ENCODE peak calls at places on chromosomes 1 and 21, in eight cellular contexts. P is GM23248; D is H7; Q is aorta; L is CD4-positive, alpha-beta T cell; U is AG04450; F is IMR-90; N is H1. Y is an unnamed sample. For H3K27me3, the result is how much of the 10 kb centered on the place peaks cover.

GRCh38 chr1:156346636-156347035 is 8.3 kb downstream of the TSACC start:
- DNase-seq in P (peak), D (no peak), Q (no peak), L (no peak), U (peak), F (peak), N (no peak), Y (no peak)

GRCh38 chr21:36245115-36245514 is 74.9 kb upstream of the MORC3 start:
- DNase-seq in P (no peak), D (peak), Q (no peak), L (no peak), U (no peak), F (no peak), N (no peak), Y (no peak)

GRCh38 chr1:55926906-55927471 is 652.4 kb downstream of the PLPP3 start:
- DNase-seq in P (no peak), D (no peak), Q (peak), L (no peak), U (no peak), F (no peak), N (no peak), Y (no peak)

GRCh38 chr1:7912145-7912544 is 28.5 kb downstream of the TNFRSF9 start:
- DNase-seq in P (no peak), D (no peak), Q (no peak), L (no peak), U (no peak), F (no peak), N (no peak), Y (no peak)

GRCh38 chr1:76289692-76290091 is 215.1 kb downstream of the ST6GALNAC3 start:
- DNase-seq in P (no peak), D (no peak), Q (no peak), L (no peak), U (no peak), F (no peak), N (no peak), Y (no peak)

GRCh38 chr1:59917026-59917784 is 9.4 kb downstream of the CYP2J2 start:
- DNase-seq in P (no peak), D (no peak), Q (no peak), L (no peak), U (no peak), F (no peak), N (no peak), Y (no peak)

GRCh38 chr1:247406014-247406656 is 9.8 kb upstream of the NLRP3 start:
- DNase-seq in P (no peak), D (no peak), Q (no peak), L (no peak), U (no peak), F (no peak), N (no peak), Y (no peak)

GRCh38 chr1:31792116-31792515 is 23.7 kb downstream of the SPOCD1 start:
- DNase-seq in P (no peak), D (no peak), Q (peak), L (no peak), U (no peak), F (no peak), N (no peak), Y (peak)

GRCh38 chr1:204842892-204843291 is 27.8 kb upstream of the NFASC start:
- DNase-seq in P (peak), D (no peak), Q (no peak), L (no peak), U (no peak), F (no peak), N (no peak), Y (no peak)

GRCh38 chr1:247639381-247639981 is 34.1 kb downstream of the OR2G3 start:
- DNase-seq in P (peak), D (peak), Q (peak), L (no peak), U (no peak), F (peak), N (peak), Y (peak)

GRCh38 chr1:109641341-109641740 is 14.6 kb upstream of the GSTM4 start:
- DNase-seq in P (no peak), D (peak), Q (no peak), L (no peak), U (no peak), F (no peak), N (no peak), Y (peak)

GRCh38 chr1:212037900-212038299 is 2.4 kb downstream of the DTL start:
- DNase-seq in P (peak), D (no peak), Q (no peak), L (no peak), U (no peak), F (no peak), N (no peak), Y (no peak)

GRCh38 chr1:226603030-226603960 is 54.7 kb downstream of the STUM start:
- DNase-seq in P (peak), D (no peak), Q (peak), L (no peak), U (no peak), F (peak), N (no peak), Y (peak)

GRCh38 chr1:28537457-28538199 is 15.3 kb upstream of the TRNAU1AP start:
- DNase-seq in P (no peak), D (no peak), Q (no peak), L (no peak), U (no peak), F (no peak), N (no peak), Y (no peak)

GRCh38 chr1:83583351-83584014 is 415.4 kb downstream of the TTLL7 start:
- DNase-seq in P (peak), D (no peak), Q (no peak), L (no peak), U (no peak), F (no peak), N (no peak), Y (no peak)

GRCh38 chr1:192159769-192160168 is 1.5 kb downstream of the RGS18 start:
- DNase-seq in P (no peak), D (no peak), Q (no peak), L (no peak), U (no peak), F (no peak), N (no peak), Y (no peak)

GRCh38 chr1:231192620-231193163 is 30.8 kb downstream of the TRIM67 start:
- DNase-seq in P (no peak), D (no peak), Q (no peak), L (no peak), U (no peak), F (no peak), N (no peak), Y (peak)

GRCh38 chr21:29376556-29376955 is 77.8 kb downstream of the BACH1 start:
- DNase-seq in P (peak), D (peak), Q (peak), L (peak), U (no peak), F (no peak), N (peak), Y (peak)

GRCh38 chr1:64038965-64039926 is 164.2 kb upstream of the UBE2U start:
- DNase-seq in P (peak), D (peak), Q (peak), L (no peak), U (peak), F (peak), N (no peak), Y (no peak)

GRCh38 chr1:164261691-164262240 is 297.2 kb upstream of the PBX1 start:
- DNase-seq in P (no peak), D (no peak), Q (no peak), L (no peak), U (no peak), F (no peak), N (no peak), Y (no peak)

GRCh38 chr1:173224887-173225280 is 17.8 kb upstream of the TNFSF4 start:
- DNase-seq in P (no peak), D (no peak), Q (no peak), L (no peak), U (no peak), F (no peak), N (no peak), Y (no peak)

GRCh38 chr1:168469690-168470089 is 74.1 kb downstream of the XCL2 start:
- DNase-seq in P (peak), D (no peak), Q (peak), L (no peak), U (no peak), F (peak), N (no peak), Y (no peak)

GRCh38 chr1:231219422-231220401 is 21.3 kb upstream of the GNPAT start:
- DNase-seq in P (peak), D (no peak), Q (no peak), L (no peak), U (no peak), F (no peak), N (no peak), Y (no peak)

GRCh38 chr1:172279951-172280350 is 140.5 kb upstream of the C1orf105 start:
- DNase-seq in P (peak), D (no peak), Q (no peak), L (no peak), U (no peak), F (peak), N (no peak), Y (no peak)

GRCh38 chr1:27122652-27123051 is 32.3 kb downstream of the SLC9A1 start:
- DNase-seq in P (peak), D (peak), Q (peak), L (no peak), U (no peak), F (peak), N (no peak), Y (peak)

GRCh38 chr1:197692965-197693364 is 82.3 kb downstream of the DENND1B start:
- DNase-seq in P (peak), D (no peak), Q (no peak), L (no peak), U (no peak), F (peak), N (no peak), Y (no peak)

GRCh38 chr1:21669033-21669286 is 197 bp downstream of the RAP1GAP start:
- DNase-seq in P (no peak), D (no peak), Q (no peak), L (no peak), U (no peak), F (no peak), N (no peak), Y (no peak)

GRCh38 chr21:40658237-40658636 is 188.7 kb downstream of the DSCAM start:
- DNase-seq in P (no peak), D (no peak), Q (no peak), L (no peak), U (no peak), F (no peak), N (no peak), Y (no peak)

GRCh38 chr1:156462954-156463795 is 37.4 kb downstream of the MEF2D start:
- DNase-seq in P (no peak), D (no peak), Q (no peak), L (no peak), U (no peak), F (no peak), N (no peak), Y (no peak)

GRCh38 chr1:198232940-198233675 is 76.3 kb downstream of the NEK7 start:
- DNase-seq in P (no peak), D (no peak), Q (no peak), L (no peak), U (no peak), F (no peak), N (no peak), Y (no peak)

GRCh38 chr1:98386675-98387440 is 274.7 kb upstream of the SNX7 start:
- DNase-seq in P (no peak), D (no peak), Q (no peak), L (no peak), U (no peak), F (no peak), N (no peak), Y (no peak)

GRCh38 chr1:33660244-33660643 is 187.8 kb downstream of the ZSCAN20 start:
- DNase-seq in P (peak), D (no peak), Q (no peak), L (no peak), U (no peak), F (no peak), N (no peak), Y (no peak)

GRCh38 chr1:30726254-30726653 is 2.9 kb upstream of the MATN1 start:
- DNase-seq in P (no peak), D (no peak), Q (no peak), L (no peak), U (no peak), F (no peak), N (no peak), Y (no peak)

GRCh38 chr1:213994888-213995287 is 7.1 kb downstream of the PROX1 start:
- DNase-seq in P (no peak), D (no peak), Q (no peak), L (no peak), U (no peak), F (no peak), N (no peak), Y (no peak)

GRCh38 chr1:107706181-107706580 is 258.8 kb downstream of the VAV3 start:
- DNase-seq in P (no peak), D (no peak), Q (no peak), L (no peak), U (no peak), F (no peak), N (no peak), Y (no peak)

GRCh38 chr21:39189857-39190604 is 6.8 kb upstream of the PSMG1 start:
- DNase-seq in P (peak), D (no peak), Q (no peak), L (no peak), U (no peak), F (peak), N (no peak), Y (no peak)

GRCh38 chr1:52602328-52603300 is at the start of gene GPX7:
- DNase-seq in P (peak), D (peak), Q (peak), L (peak), U (no peak), F (peak), N (no peak), Y (peak)

GRCh38 chr1:36008546-36009197 is 75.2 kb upstream of the TEKT2 start:
- DNase-seq in P (peak), D (no peak), Q (no peak), L (no peak), U (peak), F (peak), N (no peak), Y (no peak)

GRCh38 chr1:41135196-41135947 is 106.7 kb downstream of the SCMH1 start:
- DNase-seq in P (no peak), D (no peak), Q (no peak), L (no peak), U (no peak), F (no peak), N (no peak), Y (no peak)

GRCh38 chr1:61077676-61078521 is 4.5 kb upstream of the NFIA start:
- DNase-seq in P (peak), D (peak), Q (peak), L (peak), U (peak), F (peak), N (no peak), Y (peak)
- H3K27me3 ChIP-seq in P (under half), D (under half), Q (under half), L (under half), U (under half), F (under half), N (under half), Y (under half)

GRCh38 chr1:20357796-20358195 is 67.1 kb downstream of the VWA5B1 start:
- DNase-seq in P (no peak), D (no peak), Q (no peak), L (no peak), U (no peak), F (no peak), N (no peak), Y (no peak)

GRCh38 chr1:20361401-20361800 is 70.7 kb downstream of the VWA5B1 start:
- DNase-seq in P (peak), D (no peak), Q (no peak), L (no peak), U (no peak), F (no peak), N (no peak), Y (no peak)

GRCh38 chr1:20358761-20359263 is 68.1 kb downstream of the VWA5B1 start:
- DNase-seq in P (peak), D (no peak), Q (no peak), L (no peak), U (peak), F (peak), N (no peak), Y (peak)

GRCh38 chr1:20361805-20362381 is 71.2 kb downstream of the VWA5B1 start:
- DNase-seq in P (peak), D (peak), Q (no peak), L (no peak), U (no peak), F (peak), N (peak), Y (no peak)

DNA sequence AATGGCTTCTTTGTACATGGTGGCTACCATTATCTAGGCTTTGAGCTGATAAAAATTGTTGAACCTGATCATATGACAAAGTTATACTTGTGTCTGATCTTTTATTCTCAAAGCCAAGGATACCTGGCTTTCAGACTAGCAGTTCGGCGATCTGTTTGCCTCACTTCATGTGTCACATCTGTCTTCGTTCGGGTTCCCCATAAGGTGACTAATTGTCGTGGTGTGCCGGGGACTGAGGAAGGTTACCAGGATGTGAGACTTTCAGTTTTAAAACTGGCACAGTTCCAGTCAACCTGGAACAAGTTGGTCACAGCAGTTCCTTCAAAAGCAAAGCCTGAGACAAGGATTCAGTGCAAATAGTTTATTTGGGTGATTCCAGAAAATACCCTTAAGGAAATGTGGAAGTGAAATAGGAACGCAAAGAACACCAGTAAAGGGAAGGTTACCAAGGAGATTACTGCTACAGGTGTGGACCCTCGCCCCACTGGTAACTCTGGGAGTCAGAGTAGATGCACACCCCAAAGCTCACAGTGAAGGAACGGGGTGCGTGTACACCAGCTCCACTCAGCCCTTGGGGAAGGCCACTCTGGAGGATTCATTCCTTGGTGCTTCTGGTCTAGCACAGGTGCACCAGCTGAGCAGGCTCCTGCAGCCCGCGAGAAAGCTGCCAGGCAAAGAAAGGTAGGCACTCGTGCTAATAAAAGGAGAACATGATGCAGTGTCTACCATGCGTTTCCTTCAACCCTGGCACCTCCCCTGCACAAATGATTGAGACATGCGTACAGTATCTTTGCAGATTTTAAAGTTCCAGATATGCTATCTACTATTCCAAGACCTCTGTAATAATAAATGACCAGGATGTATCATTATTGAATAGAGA is 69.0 kb downstream of the VWA5B1 start:
- DNase-seq in P (no peak), D (no peak), Q (no peak), L (no peak), U (no peak), F (no peak), N (no peak), Y (no peak)
- H3K27me3 ChIP-seq in P (under half), D (under half), Q (under half), L (under half), U (under half), F (under half), N (under half), Y (under half)

GRCh38 chr1:899636-900317 is 23.9 kb upstream of the SAMD11 start:
- DNase-seq in P (no peak), D (peak), Q (no peak), L (no peak), U (no peak), F (no peak), N (no peak), Y (no peak)
- H3K27me3 ChIP-seq in P (under half), D (under half), Q (under half), L (under half), U (under half), F (under half), N (under half), Y (under half)

DNA sequence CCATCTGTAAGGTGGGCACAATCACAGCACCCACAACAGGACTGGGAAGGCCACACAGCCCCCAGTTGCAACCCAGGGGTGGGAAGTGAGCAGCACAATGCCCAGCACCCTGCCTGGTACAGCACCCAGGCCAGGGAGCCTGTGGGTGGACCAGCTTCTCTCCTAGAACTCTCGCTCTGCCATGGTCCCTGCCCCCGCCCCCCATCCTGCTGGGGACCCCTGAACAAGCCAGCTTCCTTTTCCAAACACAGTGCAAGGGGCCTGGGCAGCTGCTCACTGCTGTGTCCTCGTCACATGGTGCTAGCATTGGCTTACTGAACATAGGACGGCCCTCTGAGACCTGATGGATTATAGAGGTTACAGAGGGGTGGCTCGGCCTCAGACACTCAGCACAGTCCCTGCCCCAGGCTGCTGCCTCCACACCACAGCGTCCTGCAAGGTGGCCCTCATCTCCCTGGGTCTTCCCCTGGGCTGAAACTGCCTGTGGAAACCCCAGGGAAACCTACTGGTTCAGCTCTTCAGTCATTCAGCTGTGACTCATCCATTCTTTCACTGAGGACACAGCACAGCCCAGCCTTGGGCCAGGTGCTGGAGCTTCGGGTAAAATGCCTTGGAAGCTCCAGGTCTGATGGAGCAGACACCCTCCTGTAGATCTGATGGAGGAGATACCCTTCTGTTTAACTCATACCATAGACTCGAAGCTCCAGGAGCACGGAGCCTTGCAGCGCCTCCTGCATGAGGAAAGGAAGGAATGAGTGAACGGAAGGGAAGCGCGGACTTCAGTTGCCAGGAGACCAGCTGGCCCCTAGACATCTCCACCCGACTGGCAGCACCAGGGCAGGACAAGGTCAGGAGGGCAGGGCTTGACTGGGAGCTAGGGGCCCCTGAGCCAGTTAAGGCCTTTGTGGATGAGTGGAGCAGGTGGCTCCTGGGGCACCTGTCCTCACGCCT is 8.1 kb upstream of the PRDM16 start:
- DNase-seq in P (peak), D (peak), Q (no peak), L (no peak), U (no peak), F (no peak), N (no peak), Y (peak)
- H3K27me3 ChIP-seq in P (half or more), D (half or more), Q (under half), L (under half), U (under half), F (under half), N (under half), Y (under half)

GRCh38 chr1:18055181-18055580 is 52.4 kb upstream of the IGSF21 start:
- DNase-seq in P (no peak), D (no peak), Q (no peak), L (no peak), U (no peak), F (no peak), N (no peak), Y (no peak)
- H3K27me3 ChIP-seq in P (under half), D (under half), Q (under half), L (under half), U (under half), F (under half), N (under half), Y (under half)

DNA sequence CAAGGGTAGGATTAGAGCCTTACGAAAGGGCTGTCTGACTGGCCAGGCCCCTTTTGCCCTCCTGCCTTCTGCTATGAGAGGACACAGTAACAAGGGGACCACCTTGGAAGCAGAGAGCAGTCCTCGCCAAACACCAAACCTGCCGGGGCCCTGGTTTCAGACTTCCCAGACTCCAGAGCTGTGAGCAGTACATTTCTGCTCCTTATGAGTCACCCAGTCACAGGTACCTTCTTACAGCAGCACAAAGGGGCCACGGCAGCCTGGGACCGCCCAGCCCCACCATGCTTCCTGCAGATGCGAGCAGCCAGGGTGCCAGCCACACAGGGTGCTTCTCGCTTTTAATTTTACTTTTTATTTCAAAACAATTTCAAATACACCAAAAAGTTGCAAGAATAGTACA is 17.2 kb upstream of the POFUT2 start:
- DNase-seq in P (no peak), D (no peak), Q (no peak), L (peak), U (no peak), F (no peak), N (no peak), Y (no peak)
- H3K27me3 ChIP-seq in P (under half), D (under half), Q (under half), L (under half), U (under half), F (under half), N (under half), Y (under half)

GRCh38 chr1:207495816-207496792 is at the start of gene CR1:
- DNase-seq in P (peak), D (peak), Q (peak), L (peak), U (no peak), F (no peak), N (no peak), Y (peak)
- H3K27me3 ChIP-seq in P (under half), D (under half), Q (under half), L (under half), U (under half), F (under half), N (under half), Y (under half)